ENCODE peak calls at places on chromosomes 3 and 15, in seven cellular contexts. One of them, this sample, is unnamed.

GRCh38 chr3:105145516-105145915 is 221.2 kb upstream of the ALCAM start:
- DNase-seq in A673: no peak
- DNase-seq in cardiac muscle cell: no peak
- DNase-seq in heart left ventricle: no peak
- DNase-seq in fibroblast of lung: no peak
- DNase-seq in colonic mucosa: no peak
- DNase-seq in body of pancreas: no peak
- DNase-seq in this sample: no peak

GRCh38 chr3:42376397-42376798 is 34.0 kb downstream of the LYZL4 start:
- DNase-seq in A673: peak; percentile 28
- DNase-seq in cardiac muscle cell: no peak
- DNase-seq in heart left ventricle: peak; percentile 37
- DNase-seq in fibroblast of lung: peak; percentile 92
- DNase-seq in colonic mucosa: no peak
- DNase-seq in body of pancreas: peak; percentile 15
- DNase-seq in this sample: peak; percentile 2

GRCh38 chr3:196192036-196193001 is 18.9 kb downstream of the ZDHHC19 start:
- DNase-seq in A673: no peak
- DNase-seq in cardiac muscle cell: no peak
- DNase-seq in heart left ventricle: peak; percentile 63
- DNase-seq in fibroblast of lung: no peak
- DNase-seq in colonic mucosa: peak; percentile 73
- DNase-seq in body of pancreas: no peak
- DNase-seq in this sample: no peak

GRCh38 chr3:84742915-84743314 is 215.9 kb upstream of the CADM2 start:
- DNase-seq in A673: no peak
- DNase-seq in cardiac muscle cell: no peak
- DNase-seq in heart left ventricle: no peak
- DNase-seq in fibroblast of lung: no peak
- DNase-seq in colonic mucosa: no peak
- DNase-seq in body of pancreas: no peak
- DNase-seq in this sample: no peak

GRCh38 chr3:114178770-114179368 is at the start of gene DRD3:
- DNase-seq in A673: peak; percentile 77
- DNase-seq in cardiac muscle cell: peak; percentile 89
- DNase-seq in heart left ventricle: no peak
- DNase-seq in fibroblast of lung: peak; percentile 55
- DNase-seq in colonic mucosa: no peak
- DNase-seq in body of pancreas: no peak
- DNase-seq in this sample: peak; percentile 2

GRCh38 chr3:177528306-177529070 is 331.2 kb upstream of the TBL1XR1 start:
- DNase-seq in A673: no peak
- DNase-seq in cardiac muscle cell: no peak
- DNase-seq in heart left ventricle: no peak
- DNase-seq in fibroblast of lung: peak; percentile 55
- DNase-seq in colonic mucosa: no peak
- DNase-seq in body of pancreas: no peak
- DNase-seq in this sample: no peak

GRCh38 chr3:125428216-125428830 is 53.2 kb upstream of the ZNF148 start:
- DNase-seq in A673: peak; percentile 56
- DNase-seq in cardiac muscle cell: no peak
- DNase-seq in heart left ventricle: no peak
- DNase-seq in fibroblast of lung: no peak
- DNase-seq in colonic mucosa: no peak
- DNase-seq in body of pancreas: no peak
- DNase-seq in this sample: no peak

GRCh38 chr15:98530570-98530969 is 117.8 kb upstream of the IGF1R start:
- DNase-seq in A673: no peak
- DNase-seq in cardiac muscle cell: no peak
- DNase-seq in heart left ventricle: no peak
- DNase-seq in fibroblast of lung: no peak
- DNase-seq in colonic mucosa: no peak
- DNase-seq in body of pancreas: no peak
- DNase-seq in this sample: no peak

GRCh38 chr15:89333959-89334509 is 590 bp downstream of the POLG start:
- DNase-seq in A673: no peak
- DNase-seq in cardiac muscle cell: no peak
- DNase-seq in heart left ventricle: no peak
- DNase-seq in fibroblast of lung: peak; percentile 9
- DNase-seq in colonic mucosa: no peak
- DNase-seq in body of pancreas: no peak
- DNase-seq in this sample: no peak

DNA sequence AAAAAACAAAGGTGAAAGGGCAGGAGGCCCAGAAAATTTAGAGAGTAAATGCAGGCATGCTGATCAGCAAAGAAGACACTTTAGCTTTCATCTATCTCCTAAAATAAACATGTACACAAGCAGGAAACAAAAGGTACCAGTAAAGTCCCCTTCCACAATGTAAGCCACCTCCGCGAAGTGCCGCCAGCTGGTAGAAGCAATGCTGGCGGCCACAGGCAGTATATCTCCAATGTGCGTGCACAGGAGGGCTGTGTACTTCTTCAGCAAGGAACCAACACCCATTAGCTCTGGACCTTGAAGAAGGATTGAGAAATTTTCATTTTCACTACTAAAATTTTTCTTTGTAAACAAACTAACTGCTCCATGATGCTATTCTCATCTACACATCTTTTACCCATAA is 75.4 kb downstream of the HERC2 start:
- DNase-seq in A673: no peak
- DNase-seq in cardiac muscle cell: no peak
- DNase-seq in heart left ventricle: no peak
- DNase-seq in fibroblast of lung: no peak
- DNase-seq in colonic mucosa: no peak
- DNase-seq in body of pancreas: no peak
- DNase-seq in this sample: no peak
- H3K36me3 ChIP-seq in A673: peaks cover 27% of the 10 kb centered on the region
- H3K36me3 ChIP-seq in cardiac muscle cell: peaks cover 41% of the 10 kb centered on the region
- H3K36me3 ChIP-seq in heart left ventricle: peaks cover 87% of the 10 kb centered on the region
- H3K36me3 ChIP-seq in fibroblast of lung: peaks cover 2% of the 10 kb centered on the region
- H3K36me3 ChIP-seq in colonic mucosa: no peaks in the 10 kb centered on the region
- H3K36me3 ChIP-seq in body of pancreas: no peaks in the 10 kb centered on the region
- H3K36me3 ChIP-seq in this sample: peaks cover 71% of the 10 kb centered on the region

GRCh38 chr15:50042775-50043174 is 76.3 kb downstream of the ATP8B4 start:
- DNase-seq in A673: no peak
- DNase-seq in cardiac muscle cell: no peak
- DNase-seq in heart left ventricle: no peak
- DNase-seq in fibroblast of lung: no peak
- DNase-seq in colonic mucosa: no peak
- DNase-seq in body of pancreas: no peak
- DNase-seq in this sample: no peak
- H3K4me1 ChIP-seq in A673: no peaks in the 10 kb centered on the region
- H3K4me1 ChIP-seq in cardiac muscle cell: no peaks in the 10 kb centered on the region
- H3K4me1 ChIP-seq in heart left ventricle: no peaks in the 10 kb centered on the region
- H3K4me1 ChIP-seq in fibroblast of lung: no peaks in the 10 kb centered on the region
- H3K4me1 ChIP-seq in colonic mucosa: no peaks in the 10 kb centered on the region
- H3K4me1 ChIP-seq in body of pancreas: no peaks in the 10 kb centered on the region
- H3K4me1 ChIP-seq in this sample: no peaks in the 10 kb centered on the region

GRCh38 chr3:52118156-52118875 is 35.9 kb downstream of the POC1A start:
- DNase-seq in A673: no peak
- DNase-seq in cardiac muscle cell: no peak
- DNase-seq in heart left ventricle: no peak
- DNase-seq in fibroblast of lung: no peak
- DNase-seq in colonic mucosa: no peak
- DNase-seq in body of pancreas: no peak
- DNase-seq in this sample: no peak

GRCh38 chr3:52119056-52119455 is 35.2 kb downstream of the POC1A start:
- DNase-seq in A673: peak; percentile 50
- DNase-seq in cardiac muscle cell: no peak
- DNase-seq in heart left ventricle: peak; percentile 19
- DNase-seq in fibroblast of lung: no peak
- DNase-seq in colonic mucosa: no peak
- DNase-seq in body of pancreas: no peak
- DNase-seq in this sample: no peak

GRCh38 chr3:52120576-52121458 is 33.4 kb downstream of the POC1A start:
- DNase-seq in A673: no peak
- DNase-seq in cardiac muscle cell: no peak
- DNase-seq in heart left ventricle: peak; percentile 23
- DNase-seq in fibroblast of lung: no peak
- DNase-seq in colonic mucosa: no peak
- DNase-seq in body of pancreas: no peak
- DNase-seq in this sample: no peak

GRCh38 chr3:52121459-52121795 is 32.8 kb downstream of the POC1A start:
- DNase-seq in A673: no peak
- DNase-seq in cardiac muscle cell: no peak
- DNase-seq in heart left ventricle: peak; percentile 58
- DNase-seq in fibroblast of lung: no peak
- DNase-seq in colonic mucosa: no peak
- DNase-seq in body of pancreas: no peak
- DNase-seq in this sample: no peak

GRCh38 chr3:52119826-52120225 is 34.4 kb downstream of the POC1A start:
- DNase-seq in A673: no peak
- DNase-seq in cardiac muscle cell: no peak
- DNase-seq in heart left ventricle: peak; percentile 27
- DNase-seq in fibroblast of lung: no peak
- DNase-seq in colonic mucosa: no peak
- DNase-seq in body of pancreas: no peak
- DNase-seq in this sample: no peak
- H3K27ac ChIP-seq in A673: no peak overlapping the region
- H3K27ac ChIP-seq in cardiac muscle cell: no peak overlapping the region
- H3K27ac ChIP-seq in heart left ventricle: no peak overlapping the region
- H3K27ac ChIP-seq in fibroblast of lung: no peak overlapping the region
- H3K27ac ChIP-seq in colonic mucosa: no peak overlapping the region
- H3K27ac ChIP-seq in body of pancreas: no peak overlapping the region
- H3K27ac ChIP-seq in this sample: no peak overlapping the region

GRCh38 chr3:11588755-11589154 is 55.0 kb downstream of the VGLL4 start:
- DNase-seq in A673: no peak
- DNase-seq in cardiac muscle cell: no peak
- DNase-seq in heart left ventricle: no peak
- DNase-seq in fibroblast of lung: no peak
- DNase-seq in colonic mucosa: no peak
- DNase-seq in body of pancreas: peak; percentile 8
- DNase-seq in this sample: no peak

GRCh38 chr3:11589706-11590105 is 54.0 kb downstream of the VGLL4 start:
- DNase-seq in A673: no peak
- DNase-seq in cardiac muscle cell: no peak
- DNase-seq in heart left ventricle: no peak
- DNase-seq in fibroblast of lung: no peak
- DNase-seq in colonic mucosa: no peak
- DNase-seq in body of pancreas: no peak
- DNase-seq in this sample: no peak

GRCh38 chr3:11591401-11592266 is 52.1 kb downstream of the VGLL4 start:
- DNase-seq in A673: peak; percentile 78
- DNase-seq in cardiac muscle cell: peak; percentile 79
- DNase-seq in heart left ventricle: peak; percentile 69
- DNase-seq in fibroblast of lung: peak; percentile 96
- DNase-seq in colonic mucosa: peak; percentile 50
- DNase-seq in body of pancreas: peak; percentile 50
- DNase-seq in this sample: peak; percentile 71

GRCh38 chr3:11592460-11593298 is 51.0 kb downstream of the VGLL4 start:
- DNase-seq in A673: peak; percentile 30
- DNase-seq in cardiac muscle cell: no peak
- DNase-seq in heart left ventricle: no peak
- DNase-seq in fibroblast of lung: peak; percentile 83
- DNase-seq in colonic mucosa: no peak
- DNase-seq in body of pancreas: no peak
- DNase-seq in this sample: no peak

DNA sequence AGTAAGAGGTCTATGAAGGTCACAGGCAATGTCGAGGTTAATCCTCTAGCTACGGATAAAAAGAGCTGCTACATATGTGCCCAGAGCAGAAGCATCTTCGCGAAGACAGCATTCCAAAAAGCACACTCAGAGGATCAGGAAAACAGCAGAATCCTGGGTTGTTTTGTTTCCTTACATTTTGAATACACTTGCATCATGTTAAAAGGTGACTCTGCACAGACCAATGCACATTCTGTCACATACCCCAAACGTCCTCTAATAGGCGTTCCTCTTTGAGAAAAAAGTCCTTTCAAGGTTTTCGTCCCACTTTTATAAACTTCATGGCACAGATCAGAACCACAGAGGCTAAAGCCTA is 52.7 kb downstream of the VGLL4 start:
- DNase-seq in A673: no peak
- DNase-seq in cardiac muscle cell: no peak
- DNase-seq in heart left ventricle: no peak
- DNase-seq in fibroblast of lung: peak; percentile 62
- DNase-seq in colonic mucosa: no peak
- DNase-seq in body of pancreas: no peak
- DNase-seq in this sample: no peak
- H3K36me3 ChIP-seq in A673: no peaks in the 10 kb centered on the region
- H3K36me3 ChIP-seq in cardiac muscle cell: no peaks in the 10 kb centered on the region
- H3K36me3 ChIP-seq in heart left ventricle: peaks cover 5% of the 10 kb centered on the region
- H3K36me3 ChIP-seq in fibroblast of lung: no peaks in the 10 kb centered on the region
- H3K36me3 ChIP-seq in colonic mucosa: no peaks in the 10 kb centered on the region
- H3K36me3 ChIP-seq in body of pancreas: no peaks in the 10 kb centered on the region
- H3K36me3 ChIP-seq in this sample: peaks cover 23% of the 10 kb centered on the region

GRCh38 chr15:57380854-57381253 is 4.5 kb downstream of the CGNL1 start:
- DNase-seq in A673: no peak
- DNase-seq in cardiac muscle cell: no peak
- DNase-seq in heart left ventricle: no peak
- DNase-seq in fibroblast of lung: no peak
- DNase-seq in colonic mucosa: no peak
- DNase-seq in body of pancreas: no peak
- DNase-seq in this sample: no peak

GRCh38 chr15:57384816-57385215 is 8.5 kb downstream of the CGNL1 start:
- DNase-seq in A673: no peak
- DNase-seq in cardiac muscle cell: no peak
- DNase-seq in heart left ventricle: no peak
- DNase-seq in fibroblast of lung: peak; percentile 86
- DNase-seq in colonic mucosa: no peak
- DNase-seq in body of pancreas: no peak
- DNase-seq in this sample: no peak

GRCh38 chr15:57382969-57383368 is 6.7 kb downstream of the CGNL1 start:
- DNase-seq in A673: no peak
- DNase-seq in cardiac muscle cell: no peak
- DNase-seq in heart left ventricle: no peak
- DNase-seq in fibroblast of lung: no peak
- DNase-seq in colonic mucosa: no peak
- DNase-seq in body of pancreas: no peak
- DNase-seq in this sample: no peak

GRCh38 chr15:57384024-57384423 is 7.7 kb downstream of the CGNL1 start:
- DNase-seq in A673: no peak
- DNase-seq in cardiac muscle cell: no peak
- DNase-seq in heart left ventricle: peak; percentile 77
- DNase-seq in fibroblast of lung: peak; percentile 39
- DNase-seq in colonic mucosa: no peak
- DNase-seq in body of pancreas: peak; percentile 35
- DNase-seq in this sample: no peak

GRCh38 chr15:57382222-57382621 is 5.9 kb downstream of the CGNL1 start:
- DNase-seq in A673: no peak
- DNase-seq in cardiac muscle cell: no peak
- DNase-seq in heart left ventricle: no peak
- DNase-seq in fibroblast of lung: no peak
- DNase-seq in colonic mucosa: peak; percentile 40
- DNase-seq in body of pancreas: peak; percentile 59
- DNase-seq in this sample: no peak
- H3K4me1 ChIP-seq in A673: no peaks in the 10 kb centered on the region
- H3K4me1 ChIP-seq in cardiac muscle cell: peaks cover 73% of the 10 kb centered on the region
- H3K4me1 ChIP-seq in heart left ventricle: peaks cover 47% of the 10 kb centered on the region
- H3K4me1 ChIP-seq in fibroblast of lung: no peaks in the 10 kb centered on the region
- H3K4me1 ChIP-seq in colonic mucosa: peaks cover 4% of the 10 kb centered on the region
- H3K4me1 ChIP-seq in body of pancreas: peaks cover 94% of the 10 kb centered on the region
- H3K4me1 ChIP-seq in this sample: peaks cover 18% of the 10 kb centered on the region

GRCh38 chr15:34240537-34240936 is 15.7 kb downstream of the EMC4 start:
- DNase-seq in A673: no peak
- DNase-seq in cardiac muscle cell: no peak
- DNase-seq in heart left ventricle: no peak
- DNase-seq in fibroblast of lung: no peak
- DNase-seq in colonic mucosa: no peak
- DNase-seq in body of pancreas: no peak
- DNase-seq in this sample: no peak
- H3K27ac ChIP-seq in A673: no peak overlapping the region
- H3K27ac ChIP-seq in cardiac muscle cell: no peak overlapping the region
- H3K27ac ChIP-seq in heart left ventricle: no peak overlapping the region
- H3K27ac ChIP-seq in fibroblast of lung: no peak overlapping the region
- H3K27ac ChIP-seq in colonic mucosa: no peak overlapping the region
- H3K27ac ChIP-seq in body of pancreas: no peak overlapping the region
- H3K27ac ChIP-seq in this sample: no peak overlapping the region